ENCODE peak calls at places on chromosomes 5 and 9, in nine cellular contexts. L is HCT116, I is WTC11, O is mammary epithelial cell, X is prostate gland, V is A549, C is AG04450, W is WERI-Rb-1, Y is RWPE1. D is an unnamed sample.

GRCh38 chr9:104386425-104387069 is 117.5 kb upstream of the OR13F1 start:
- DNase-seq in W (no peak), O (peak; percentile 27), L (peak; percentile 22), I (no peak), V (peak; percentile 23), X (no peak), C (no peak), Y (peak; percentile 64), D (no peak)

GRCh38 chr5:109656829-109657228 is 32.9 kb upstream of the MAN2A1 start:
- DNase-seq in Y (peak; percentile 72), L (no peak), X (peak; percentile 11), C (no peak), V (no peak), W (no peak), I (no peak), O (peak; percentile 96), D (peak; percentile 24)

GRCh38 chr5:65292196-65292595 is 189.5 kb downstream of the ADAMTS6 start:
- DNase-seq in C (no peak), O (no peak), Y (no peak), X (no peak), V (no peak), L (no peak), I (no peak), W (no peak), D (no peak)

GRCh38 chr5:179269781-179270543 is 75.3 kb downstream of the ADAMTS2 start:
- DNase-seq in I (no peak), C (no peak), Y (no peak), V (no peak), W (no peak), O (no peak), X (no peak), L (no peak), D (peak; percentile 21)

GRCh38 chr9:125240649-125240999 is 519 bp downstream of the HSPA5 start:
- DNase-seq in V (no peak), Y (no peak), X (no peak), W (no peak), I (no peak), L (no peak), O (peak; percentile 44), C (no peak), D (no peak)

GRCh38 chr9:16062542-16063240 is 509.8 kb downstream of the CCDC171 start:
- DNase-seq in X (no peak), C (peak; percentile 90), Y (peak; percentile 96), I (no peak), O (peak; percentile 99), L (peak; percentile 6), W (no peak), V (peak; percentile 82), D (no peak)

GRCh38 chr5:116887104-116887503 is 312.5 kb upstream of the SEMA6A start:
- DNase-seq in W (no peak), Y (no peak), X (no peak), L (no peak), I (no peak), C (no peak), V (no peak), O (no peak), D (no peak)

GRCh38 chr5:675876-676698 is 17.1 kb downstream of the TPPP start:
- DNase-seq in Y (no peak), O (no peak), W (peak; percentile 14), X (no peak), C (no peak), V (no peak), I (no peak), L (no peak), D (peak; percentile 14)

GRCh38 chr5:55994502-55994997 is at the start of gene IL6ST:
- DNase-seq in X (peak; percentile 51), Y (peak; percentile 83), V (peak; percentile 60), O (peak; percentile 83), W (no peak), L (no peak), I (no peak), C (peak; percentile 71), D (peak; percentile 32)

GRCh38 chr9:122477826-122478225 is at the start of gene OR1J1:
- DNase-seq in I (no peak), X (no peak), W (no peak), V (no peak), C (no peak), Y (no peak), O (no peak), L (no peak), D (no peak)

GRCh38 chr5:144205141-144205551 is 34.5 kb downstream of the KCTD16 start:
- DNase-seq in I (peak; percentile 66), V (no peak), C (no peak), Y (no peak), O (no peak), W (peak; percentile 16), L (no peak), X (no peak), D (no peak)

GRCh38 chr5:98463222-98463621 is 310.2 kb upstream of the RGMB start:
- DNase-seq in V (no peak), W (no peak), C (no peak), L (no peak), X (no peak), I (no peak), Y (no peak), O (no peak), D (no peak)

GRCh38 chr5:23012842-23013241 is 159.7 kb upstream of the CDH12 start:
- DNase-seq in Y (no peak), V (no peak), I (no peak), C (no peak), L (no peak), W (no peak), O (no peak), X (no peak), D (no peak)

GRCh38 chr9:69139596-69139995 is 34.5 kb upstream of the TJP2 start:
- DNase-seq in W (no peak), L (no peak), Y (no peak), I (no peak), O (no peak), V (no peak), X (no peak), C (no peak), D (no peak)

GRCh38 chr5:169538935-169539334 is 44.6 kb upstream of the SPDL1 start:
- DNase-seq in I (no peak), X (no peak), C (no peak), Y (no peak), V (no peak), L (no peak), O (no peak), W (no peak), D (no peak)

GRCh38 chr9:128114326-128115186 is 13.0 kb downstream of the PTGES2 start:
- DNase-seq in O (no peak), L (no peak), I (no peak), X (no peak), Y (no peak), C (no peak), W (no peak), V (no peak), D (no peak)

GRCh38 chr9:93577940-93578682 is 1.7 kb downstream of the PHF2 start:
- DNase-seq in O (no peak), X (no peak), L (no peak), I (no peak), Y (no peak), W (no peak), C (no peak), V (no peak), D (no peak)

GRCh38 chr5:154587123-154587725 is 109.2 kb upstream of the HAND1 start:
- DNase-seq in C (no peak), W (no peak), O (no peak), V (no peak), Y (no peak), I (no peak), L (no peak), X (no peak), D (no peak)

GRCh38 chr5:146753618-146754123 is 124.9 kb downstream of the PPP2R2B start:
- DNase-seq in C (no peak), I (no peak), Y (no peak), L (no peak), O (no peak), X (no peak), V (no peak), W (no peak), D (no peak)

GRCh38 chr9:89328064-89328463 is 9.8 kb downstream of the SECISBP2 start:
- DNase-seq in V (no peak), X (no peak), Y (no peak), O (no peak), C (no peak), I (no peak), L (no peak), W (no peak), D (no peak)

GRCh38 chr9:81560851-81561732 is 128.3 kb downstream of the TLE1 start:
- DNase-seq in Y (no peak), C (no peak), X (no peak), V (no peak), I (no peak), W (no peak), L (no peak), O (peak; percentile 32), D (no peak)

GRCh38 chr5:96483878-96484277 is 50.8 kb upstream of the PCSK1 start:
- DNase-seq in X (no peak), Y (peak; percentile 42), I (peak; percentile 17), L (peak; percentile 12), W (no peak), C (no peak), V (no peak), O (peak; percentile 41), D (no peak)

DNA sequence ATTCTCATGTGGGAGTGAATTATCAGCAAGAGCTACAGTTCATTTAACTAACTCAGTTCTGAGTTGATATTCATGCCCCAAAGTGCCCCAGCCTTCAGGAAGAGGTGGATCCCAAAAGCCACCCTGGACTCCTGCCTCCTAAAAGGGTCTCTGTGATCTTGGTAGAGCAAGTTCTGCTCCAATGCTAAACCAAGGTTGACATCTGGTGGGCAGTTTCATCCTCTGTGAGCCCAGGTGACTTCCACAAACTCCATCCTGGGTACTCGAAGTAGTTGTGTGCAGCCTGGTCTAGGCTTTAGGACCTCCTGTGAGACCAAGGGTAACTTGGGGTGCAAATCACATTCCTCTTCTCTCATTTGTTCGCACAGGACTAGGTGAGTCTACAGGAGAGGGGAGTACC is 816.8 kb downstream of the MTRR start:
- DNase-seq in O (no peak), Y (no peak), X (no peak), C (no peak), V (no peak), L (no peak), I (peak; percentile 13), W (peak; percentile 21), D (no peak)
- TF ChIP-seq CTCF in O (no peak), Y (no peak), X (no peak), C (no peak), V (no peak), L (no peak), I (no peak), W (peak; percentile 35), D (no peak)

GRCh38 chr9:85142461-85143401 is 473.2 kb downstream of the NTRK2 start:
- DNase-seq in C (no peak), Y (peak; percentile 34), I (no peak), V (peak; percentile 3), L (peak; percentile 4), O (peak; percentile 28), W (no peak), X (no peak), D (no peak)
- TF ChIP-seq CTCF in C (no peak), Y (peak; percentile 39), I (no peak), V (peak; percentile 19), L (peak; percentile 66), O (peak; percentile 70), W (peak; percentile 45), X (peak; percentile 48), D (no peak)

GRCh38 chr9:132770775-132771310 is 100.6 kb downstream of the GTF3C4 start:
- DNase-seq in X (no peak), L (no peak), Y (no peak), W (no peak), O (no peak), V (no peak), I (no peak), C (no peak), D (no peak)
- TF ChIP-seq CTCF in X (no peak), L (no peak), Y (no peak), W (no peak), O (no peak), V (no peak), I (no peak), C (no peak), D (no peak)

GRCh38 chr5:177452688-177453638 is 6.3 kb downstream of the PRR7 start:
- DNase-seq in I (no peak), X (no peak), C (no peak), W (no peak), L (no peak), V (no peak), Y (no peak), O (no peak), D (no peak)
- TF ChIP-seq CTCF in I (no peak), X (no peak), C (no peak), W (no peak), L (peak; percentile 23), V (no peak), Y (no peak), O (peak; percentile 1), D (no peak)

D was measured in omental fat pad.